ENCODE peak calls at places on chromosomes 1 and 21, in five cellular contexts. O is activated CD4-positive, alpha-beta T cell treated with anti-CD3 and anti-CD28 coated beads for 24 hours; N is activated CD4-positive, CD25-positive, alpha-beta regulatory T cell; E is NCI-H2227 treated with DMSO at 0.1 percent for 48 hours; F is epithelial cell of esophagus. U is an unnamed sample.

GRCh38 chr1:66532798-66533783 is 862 bp upstream of the SGIP1 start:
- DNase-seq in O (no peak), N (no peak), E (peak), F (peak), U (peak)

GRCh38 chr1:239722080-239722479 is 335.7 kb downstream of the CHRM3 start:
- DNase-seq in O (no peak), N (no peak), E (no peak), F (peak), U (no peak)

GRCh38 chr1:4276238-4276637 is 376.2 kb upstream of the C1orf174 start:
- DNase-seq in O (no peak), N (no peak), E (no peak), F (no peak), U (no peak)

GRCh38 chr21:32916522-32917099 is 109.1 kb upstream of the OLIG2 start:
- DNase-seq in O (no peak), N (no peak), E (no peak), F (no peak), U (no peak)

GRCh38 chr1:167197692-167198091 is 23.0 kb upstream of the POU2F1 start:
- DNase-seq in O (no peak), N (no peak), E (no peak), F (no peak), U (no peak)

GRCh38 chr1:168085401-168085872 is 51.3 kb downstream of the GPR161 start:
- DNase-seq in O (no peak), N (no peak), E (no peak), F (no peak), U (peak)

GRCh38 chr1:213418268-213419068 is 367.4 kb downstream of the RPS6KC1 start:
- DNase-seq in O (no peak), N (no peak), E (no peak), F (no peak), U (no peak)

GRCh38 chr1:175734642-175735041 is 8.8 kb downstream of the TNR start:
- DNase-seq in O (no peak), N (no peak), E (no peak), F (no peak), U (no peak)

GRCh38 chr21:44413566-44414290 is 41.6 kb upstream of the LRRC3 start:
- DNase-seq in O (no peak), N (no peak), E (no peak), F (no peak), U (no peak)

GRCh38 chr1:182430263-182431068 is 19.5 kb upstream of the RGSL1 start:
- DNase-seq in O (no peak), N (no peak), E (no peak), F (no peak), U (no peak)

GRCh38 chr1:208654241-208654640 is 410.1 kb upstream of the PLXNA2 start:
- DNase-seq in O (no peak), N (no peak), E (peak), F (peak), U (no peak)

GRCh38 chr1:97192872-97193572 is 471.4 kb downstream of the PTBP2 start:
- DNase-seq in O (no peak), N (no peak), E (no peak), F (peak), U (no peak)

GRCh38 chr1:244603498-244603897 is 49.4 kb upstream of the DESI2 start:
- DNase-seq in O (no peak), N (no peak), E (peak), F (peak), U (no peak)

GRCh38 chr21:8990326-8991087 is 1530.9 kb upstream of the TPTE start:
- DNase-seq in O (no peak), N (no peak), E (peak), F (no peak), U (no peak)

GRCh38 chr1:211551628-211552465 is 27.1 kb downstream of the SLC30A1 start:
- DNase-seq in O (no peak), N (no peak), E (no peak), F (peak), U (no peak)

GRCh38 chr1:165603810-165604209 is 27.2 kb upstream of the MGST3 start:
- DNase-seq in O (no peak), N (no peak), E (no peak), F (no peak), U (no peak)

GRCh38 chr1:181023265-181024057 is 791 bp upstream of the STX6 start:
- DNase-seq in O (no peak), N (no peak), E (no peak), F (no peak), U (no peak)

GRCh38 chr1:210901981-210902770 is 231.8 kb downstream of the KCNH1 start:
- DNase-seq in O (no peak), N (no peak), E (no peak), F (no peak), U (no peak)

U was measured in head of caudate nucleus.